ENCODE peak calls at places on chromosome 15, in seven cellular contexts. One of them, this sample, is unnamed.

GRCh38 chr15:73584699-73585420 is 48.3 kb downstream of the NPTN start:
- DNase-seq in PC-3: no peak
- DNase-seq in adrenal gland: peak; percentile 44
- DNase-seq in ovary: no peak
- DNase-seq in HepG2: no peak
- DNase-seq in MG63: no peak
- DNase-seq in fibroblast of lung: no peak
- DNase-seq in this sample: no peak

GRCh38 chr15:57167821-57168395 is 208.4 kb upstream of the CGNL1 start:
- DNase-seq in PC-3: no peak
- DNase-seq in adrenal gland: no peak
- DNase-seq in ovary: no peak
- DNase-seq in HepG2: no peak
- DNase-seq in MG63: no peak
- DNase-seq in fibroblast of lung: no peak
- DNase-seq in this sample: no peak

GRCh38 chr15:25391971-25392733 is 46.7 kb downstream of the UBE3A start:
- DNase-seq in PC-3: peak; percentile 54
- DNase-seq in adrenal gland: no peak
- DNase-seq in ovary: no peak
- DNase-seq in HepG2: no peak
- DNase-seq in MG63: no peak
- DNase-seq in fibroblast of lung: peak; percentile 67
- DNase-seq in this sample: no peak

GRCh38 chr15:75945953-75946352 is 42.3 kb downstream of the FBXO22 start:
- DNase-seq in PC-3: no peak
- DNase-seq in adrenal gland: no peak
- DNase-seq in ovary: no peak
- DNase-seq in HepG2: no peak
- DNase-seq in MG63: no peak
- DNase-seq in fibroblast of lung: peak; percentile 67
- DNase-seq in this sample: no peak

GRCh38 chr15:87929835-87930234 is 326.7 kb downstream of the NTRK3 start:
- DNase-seq in PC-3: no peak
- DNase-seq in adrenal gland: no peak
- DNase-seq in ovary: no peak
- DNase-seq in HepG2: no peak
- DNase-seq in MG63: no peak
- DNase-seq in fibroblast of lung: no peak
- DNase-seq in this sample: no peak

GRCh38 chr15:70196314-70197291 is 98.9 kb upstream of the TLE3 start:
- DNase-seq in PC-3: peak; percentile 47
- DNase-seq in adrenal gland: no peak
- DNase-seq in ovary: peak; percentile 47
- DNase-seq in HepG2: peak; percentile 89
- DNase-seq in MG63: peak; percentile 99
- DNase-seq in fibroblast of lung: peak; percentile 75
- DNase-seq in this sample: peak; percentile 73

GRCh38 chr15:52100807-52101206 is 11.8 kb downstream of the BCL2L10 start:
- DNase-seq in PC-3: peak; percentile 81
- DNase-seq in adrenal gland: peak; percentile 90
- DNase-seq in ovary: peak; percentile 79
- DNase-seq in HepG2: no peak
- DNase-seq in MG63: peak; percentile 91
- DNase-seq in fibroblast of lung: peak; percentile 96
- DNase-seq in this sample: no peak

GRCh38 chr15:78200276-78200930 is 34.0 kb downstream of the ACSBG1 start:
- DNase-seq in PC-3: no peak
- DNase-seq in adrenal gland: peak; percentile 18
- DNase-seq in ovary: no peak
- DNase-seq in HepG2: no peak
- DNase-seq in MG63: no peak
- DNase-seq in fibroblast of lung: no peak
- DNase-seq in this sample: no peak

GRCh38 chr15:47484997-47485396 is 232.3 kb upstream of the SEMA6D start:
- DNase-seq in PC-3: peak; percentile 55
- DNase-seq in adrenal gland: no peak
- DNase-seq in ovary: no peak
- DNase-seq in HepG2: no peak
- DNase-seq in MG63: no peak
- DNase-seq in fibroblast of lung: peak; percentile 46
- DNase-seq in this sample: no peak

GRCh38 chr15:100026041-100026440 is 292.8 kb upstream of the LYSMD4 start:
- DNase-seq in PC-3: no peak
- DNase-seq in adrenal gland: no peak
- DNase-seq in ovary: no peak
- DNase-seq in HepG2: no peak
- DNase-seq in MG63: no peak
- DNase-seq in fibroblast of lung: no peak
- DNase-seq in this sample: no peak
- H3K36me3 ChIP-seq in PC-3: no peaks in the 10 kb centered on the region
- H3K36me3 ChIP-seq in adrenal gland: no peaks in the 10 kb centered on the region
- H3K36me3 ChIP-seq in ovary: no peaks in the 10 kb centered on the region
- H3K36me3 ChIP-seq in HepG2: no peaks in the 10 kb centered on the region
- H3K36me3 ChIP-seq in MG63: no peaks in the 10 kb centered on the region
- H3K36me3 ChIP-seq in fibroblast of lung: no peaks in the 10 kb centered on the region
- H3K36me3 ChIP-seq in this sample: no peaks in the 10 kb centered on the region

DNA sequence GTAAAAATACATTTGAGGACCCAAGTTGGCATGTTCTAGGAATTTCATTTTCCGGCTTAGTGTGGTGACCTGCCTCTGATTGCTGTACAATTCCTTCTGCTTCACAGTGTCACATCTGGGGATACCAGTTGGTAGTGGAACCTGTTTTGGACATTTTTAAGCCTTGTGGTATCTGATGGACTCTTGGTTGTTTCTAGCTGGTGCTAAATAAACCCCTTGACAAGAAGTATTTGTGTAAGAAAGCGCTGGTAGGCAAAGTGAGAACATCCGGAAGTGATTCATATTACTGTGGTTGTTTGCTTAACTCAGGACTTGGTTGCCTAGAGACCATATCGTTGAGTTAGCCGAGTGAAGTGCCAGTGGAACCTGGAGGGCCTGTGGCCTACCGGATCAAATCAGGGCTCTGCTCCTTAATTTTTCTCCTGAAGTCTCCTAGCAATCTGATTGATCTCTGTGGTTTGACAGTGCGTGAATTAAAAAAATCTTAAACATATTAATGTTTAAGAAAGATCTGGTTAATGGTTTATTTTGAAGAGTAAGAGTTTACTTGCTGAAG is 12.8 kb downstream of the IQGAP1 start:
- DNase-seq in PC-3: peak; percentile 94
- DNase-seq in adrenal gland: peak; percentile 73
- DNase-seq in ovary: peak; percentile 78
- DNase-seq in HepG2: peak; percentile 93
- DNase-seq in MG63: peak; percentile 80
- DNase-seq in fibroblast of lung: peak; percentile 93
- DNase-seq in this sample: peak; percentile 76
- H3K4me3 ChIP-seq in PC-3: peak overlapping the region; percentile 33
- H3K4me3 ChIP-seq in adrenal gland: no peak overlapping the region
- H3K4me3 ChIP-seq in ovary: no peak overlapping the region
- H3K4me3 ChIP-seq in HepG2: no peak overlapping the region
- H3K4me3 ChIP-seq in MG63: peak overlapping the region; percentile 8
- H3K4me3 ChIP-seq in fibroblast of lung: peak overlapping the region; percentile 21
- H3K4me3 ChIP-seq in this sample: no peak overlapping the region

DNA sequence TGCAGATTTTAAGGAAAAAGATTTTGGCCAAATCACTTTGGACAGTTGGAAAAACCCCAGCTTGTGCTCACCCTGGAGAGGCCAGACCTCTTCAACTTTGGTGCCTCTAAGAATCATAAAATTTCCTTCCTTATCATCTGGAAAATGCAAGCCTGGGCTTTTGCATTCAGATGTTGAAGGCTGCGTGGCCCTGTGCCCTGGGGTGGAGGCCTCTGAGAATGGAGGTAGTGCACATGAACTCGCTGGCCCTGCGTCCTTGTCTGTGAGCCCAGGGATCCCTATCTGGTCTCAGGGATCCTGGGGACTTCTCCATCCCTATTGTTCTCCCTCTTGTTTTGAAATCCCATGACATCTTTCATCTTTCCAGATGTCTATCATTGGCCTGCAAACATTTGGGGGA is 64.6 kb upstream of the ARNT2 start:
- DNase-seq in PC-3: no peak
- DNase-seq in adrenal gland: no peak
- DNase-seq in ovary: no peak
- DNase-seq in HepG2: no peak
- DNase-seq in MG63: no peak
- DNase-seq in fibroblast of lung: no peak
- DNase-seq in this sample: no peak
- H3K27me3 ChIP-seq in PC-3: peaks cover 87% of the 10 kb centered on the region
- H3K27me3 ChIP-seq in adrenal gland: no peaks in the 10 kb centered on the region
- H3K27me3 ChIP-seq in ovary: no peaks in the 10 kb centered on the region
- H3K27me3 ChIP-seq in HepG2: peaks cover 19% of the 10 kb centered on the region
- H3K27me3 ChIP-seq in MG63: peaks cover 14% of the 10 kb centered on the region
- H3K27me3 ChIP-seq in fibroblast of lung: no peaks in the 10 kb centered on the region
- H3K27me3 ChIP-seq in this sample: no peaks in the 10 kb centered on the region

GRCh38 chr15:22871481-22872076 is 33.1 kb downstream of the NIPA2 start:
- DNase-seq in PC-3: no peak
- DNase-seq in adrenal gland: no peak
- DNase-seq in ovary: no peak
- DNase-seq in HepG2: no peak
- DNase-seq in MG63: no peak
- DNase-seq in fibroblast of lung: no peak
- DNase-seq in this sample: no peak
- H3K36me3 ChIP-seq in PC-3: peaks cover 64% of the 10 kb centered on the region
- H3K36me3 ChIP-seq in adrenal gland: peaks cover 89% of the 10 kb centered on the region
- H3K36me3 ChIP-seq in ovary: no peaks in the 10 kb centered on the region
- H3K36me3 ChIP-seq in HepG2: peaks cover 64% of the 10 kb centered on the region
- H3K36me3 ChIP-seq in MG63: peaks cover 60% of the 10 kb centered on the region
- H3K36me3 ChIP-seq in fibroblast of lung: peaks cover 16% of the 10 kb centered on the region
- H3K36me3 ChIP-seq in this sample: peaks cover 83% of the 10 kb centered on the region

GRCh38 chr15:23594252-23594770 is 28.8 kb downstream of the MKRN3 start:
- DNase-seq in PC-3: no peak
- DNase-seq in adrenal gland: no peak
- DNase-seq in ovary: no peak
- DNase-seq in HepG2: no peak
- DNase-seq in MG63: no peak
- DNase-seq in fibroblast of lung: no peak
- DNase-seq in this sample: no peak

GRCh38 chr15:23602124-23602523 is 36.6 kb downstream of the MKRN3 start:
- DNase-seq in PC-3: no peak
- DNase-seq in adrenal gland: no peak
- DNase-seq in ovary: no peak
- DNase-seq in HepG2: no peak
- DNase-seq in MG63: no peak
- DNase-seq in fibroblast of lung: no peak
- DNase-seq in this sample: no peak

GRCh38 chr15:23599053-23599452 is 33.6 kb downstream of the MKRN3 start:
- DNase-seq in PC-3: no peak
- DNase-seq in adrenal gland: no peak
- DNase-seq in ovary: no peak
- DNase-seq in HepG2: no peak
- DNase-seq in MG63: no peak
- DNase-seq in fibroblast of lung: no peak
- DNase-seq in this sample: no peak

GRCh38 chr15:23595368-23595767 is 29.9 kb downstream of the MKRN3 start:
- DNase-seq in PC-3: no peak
- DNase-seq in adrenal gland: no peak
- DNase-seq in ovary: no peak
- DNase-seq in HepG2: no peak
- DNase-seq in MG63: no peak
- DNase-seq in fibroblast of lung: no peak
- DNase-seq in this sample: no peak

DNA sequence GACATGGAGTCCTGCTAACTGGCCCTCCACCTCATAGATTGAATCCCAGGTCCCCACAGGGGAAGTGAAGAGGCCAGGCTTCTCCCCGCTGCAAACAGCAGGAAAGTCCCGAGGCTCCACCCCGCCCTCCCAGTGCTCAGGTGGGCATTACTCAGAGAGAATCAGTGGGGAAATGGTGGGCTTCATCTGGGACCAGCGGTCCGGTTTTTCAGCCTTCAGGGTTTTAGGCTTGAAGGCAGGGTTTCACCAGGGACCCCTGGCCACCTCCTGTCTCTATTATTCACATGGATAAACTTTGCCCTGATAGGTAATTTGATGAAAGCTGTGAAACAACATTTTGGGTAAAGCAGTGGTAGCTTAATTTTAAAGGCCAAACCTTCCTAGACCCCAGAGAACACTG is 31.3 kb downstream of the MKRN3 start:
- DNase-seq in PC-3: no peak
- DNase-seq in adrenal gland: no peak
- DNase-seq in ovary: no peak
- DNase-seq in HepG2: no peak
- DNase-seq in MG63: no peak
- DNase-seq in fibroblast of lung: no peak
- DNase-seq in this sample: no peak
- H3K4me3 ChIP-seq in PC-3: no peak overlapping the region
- H3K4me3 ChIP-seq in adrenal gland: no peak overlapping the region
- H3K4me3 ChIP-seq in ovary: no peak overlapping the region
- H3K4me3 ChIP-seq in HepG2: no peak overlapping the region
- H3K4me3 ChIP-seq in MG63: no peak overlapping the region
- H3K4me3 ChIP-seq in fibroblast of lung: no peak overlapping the region
- H3K4me3 ChIP-seq in this sample: no peak overlapping the region

DNA sequence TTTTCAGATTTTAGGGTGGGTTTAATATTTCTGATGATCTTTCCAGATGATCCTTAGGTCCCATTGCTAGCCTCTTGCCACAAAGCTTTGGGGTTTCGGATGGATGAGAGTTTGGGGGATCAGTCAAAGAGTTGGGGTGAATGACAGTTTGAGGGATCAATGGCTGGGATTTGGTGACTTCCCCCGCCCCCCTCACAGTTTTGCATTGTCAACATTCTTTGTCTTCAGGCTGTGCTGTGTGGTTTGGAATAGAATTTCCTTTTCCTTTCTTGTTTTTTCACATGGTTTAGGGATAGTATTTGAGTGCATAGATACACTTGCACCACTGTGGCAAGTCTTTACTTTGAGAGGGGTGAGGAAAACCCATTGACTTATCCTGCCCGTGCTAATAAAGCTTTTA is 14.3 kb downstream of the MEF2A start:
- DNase-seq in PC-3: no peak
- DNase-seq in adrenal gland: no peak
- DNase-seq in ovary: no peak
- DNase-seq in HepG2: no peak
- DNase-seq in MG63: no peak
- DNase-seq in fibroblast of lung: no peak
- DNase-seq in this sample: no peak
- H3K27me3 ChIP-seq in PC-3: no peaks in the 10 kb centered on the region
- H3K27me3 ChIP-seq in adrenal gland: no peaks in the 10 kb centered on the region
- H3K27me3 ChIP-seq in ovary: no peaks in the 10 kb centered on the region
- H3K27me3 ChIP-seq in HepG2: no peaks in the 10 kb centered on the region
- H3K27me3 ChIP-seq in MG63: no peaks in the 10 kb centered on the region
- H3K27me3 ChIP-seq in fibroblast of lung: no peaks in the 10 kb centered on the region
- H3K27me3 ChIP-seq in this sample: no peaks in the 10 kb centered on the region

GRCh38 chr15:58506064-58506490 is 74.3 kb downstream of the LIPC start:
- DNase-seq in PC-3: no peak
- DNase-seq in adrenal gland: no peak
- DNase-seq in ovary: no peak
- DNase-seq in HepG2: no peak
- DNase-seq in MG63: peak; percentile 56
- DNase-seq in fibroblast of lung: no peak
- DNase-seq in this sample: no peak
- H3K36me3 ChIP-seq in PC-3: no peaks in the 10 kb centered on the region
- H3K36me3 ChIP-seq in adrenal gland: no peaks in the 10 kb centered on the region
- H3K36me3 ChIP-seq in ovary: no peaks in the 10 kb centered on the region
- H3K36me3 ChIP-seq in HepG2: no peaks in the 10 kb centered on the region
- H3K36me3 ChIP-seq in MG63: no peaks in the 10 kb centered on the region
- H3K36me3 ChIP-seq in fibroblast of lung: no peaks in the 10 kb centered on the region
- H3K36me3 ChIP-seq in this sample: no peaks in the 10 kb centered on the region

DNA sequence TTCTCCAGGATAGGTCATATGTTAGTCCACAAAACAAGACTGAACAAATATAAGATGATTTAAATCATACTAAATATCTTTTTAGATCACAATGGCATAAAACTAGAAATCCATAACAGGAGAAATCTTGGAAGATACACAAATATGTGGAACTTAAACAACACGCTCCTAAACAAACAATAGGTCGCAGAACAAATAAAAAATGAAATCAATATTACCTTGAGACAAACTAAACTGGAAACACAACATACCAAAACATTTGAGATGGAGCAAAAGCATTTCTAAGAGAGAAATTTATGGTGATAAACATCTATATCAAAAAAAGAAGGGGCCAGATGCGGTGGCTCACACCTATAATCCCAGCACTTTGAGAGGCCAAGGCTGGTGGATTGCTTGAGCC is 8.3 kb upstream of the TMCO5A start:
- DNase-seq in PC-3: peak; percentile 63
- DNase-seq in adrenal gland: no peak
- DNase-seq in ovary: no peak
- DNase-seq in HepG2: no peak
- DNase-seq in MG63: no peak
- DNase-seq in fibroblast of lung: no peak
- DNase-seq in this sample: no peak
- H3K4me3 ChIP-seq in PC-3: no peak overlapping the region
- H3K4me3 ChIP-seq in adrenal gland: no peak overlapping the region
- H3K4me3 ChIP-seq in ovary: no peak overlapping the region
- H3K4me3 ChIP-seq in HepG2: no peak overlapping the region
- H3K4me3 ChIP-seq in MG63: no peak overlapping the region
- H3K4me3 ChIP-seq in fibroblast of lung: no peak overlapping the region
- H3K4me3 ChIP-seq in this sample: no peak overlapping the region

This sample was measured in HAP-1.